ENCODE peak calls at places on chromosome 1, in ten cellular contexts. Z is transverse colon, U is heart right ventricle, B is K562, T is ovary, H is gastrocnemius medialis, A is A549, D is cardiac muscle cell, J is IMR-90, P is kidney. W is an unnamed sample. For H3K4me1, the result is how much of the 10 kb centered on the place peaks cover.

GRCh38 chr1:39572379-39573096 is 4.1 kb downstream of the PABPC4 start:
- DNase-seq in B (no peak), D (no peak), H (no peak), J (no peak), U (no peak), A (no peak), T (no peak), P (no peak), Z (no peak), W (no peak)

GRCh38 chr1:26574690-26575349 is 45.3 kb downstream of the RPS6KA1 start:
- DNase-seq in U (no peak), T (no peak), A (no peak), H (no peak), D (no peak), Z (no peak), J (peak), P (peak), B (no peak), W (no peak)

GRCh38 chr1:76835203-76835602 is 32.1 kb upstream of the ST6GALNAC5 start:
- DNase-seq in T (no peak), U (no peak), D (no peak), Z (no peak), H (no peak), J (no peak), A (no peak), P (no peak), B (no peak), W (no peak)

GRCh38 chr1:209199371-209199770 is 384.1 kb upstream of the CAMK1G start:
- DNase-seq in T (no peak), D (no peak), U (no peak), Z (peak), A (no peak), J (no peak), P (no peak), B (no peak), H (no peak), W (no peak)

GRCh38 chr1:53485478-53486394 is 26.5 kb downstream of the DMRTB1 start:
- DNase-seq in Z (peak), J (peak), H (peak), D (peak), U (peak), T (peak), A (peak), B (peak), P (peak), W (peak)

GRCh38 chr1:55368698-55369097 is 153.5 kb upstream of the USP24 start:
- DNase-seq in J (no peak), U (no peak), D (no peak), T (no peak), A (no peak), Z (no peak), H (no peak), P (no peak), B (no peak), W (no peak)

GRCh38 chr1:984476-984814 is 2.6 kb upstream of the PERM1 start:
- DNase-seq in A (no peak), B (no peak), T (no peak), Z (no peak), H (peak), D (no peak), P (peak), U (no peak), J (no peak), W (no peak)

GRCh38 chr1:26096471-26096870 is 15.2 kb upstream of the PDIK1L start:
- DNase-seq in D (no peak), H (no peak), P (no peak), T (no peak), J (no peak), A (no peak), B (no peak), U (no peak), Z (no peak), W (no peak)

GRCh38 chr1:69765941-69766340 is 198.2 kb downstream of the LRRC7 start:
- DNase-seq in T (no peak), U (no peak), H (no peak), A (no peak), B (no peak), Z (no peak), P (no peak), J (no peak), D (no peak), W (no peak)

GRCh38 chr1:36248250-36248894 is 24.1 kb downstream of the THRAP3 start:
- DNase-seq in J (peak), D (no peak), Z (peak), A (peak), P (no peak), T (peak), B (peak), U (no peak), H (peak), W (no peak)
- H3K27ac ChIP-seq in J (peak), D (no peak), Z (peak), A (peak), P (no peak), T (no peak), B (peak), U (no peak), H (peak), W (no peak)

GRCh38 chr1:220815409-220815808 is 28.7 kb downstream of the MTARC1 start:
- DNase-seq in H (no peak), Z (no peak), T (no peak), D (no peak), P (no peak), J (no peak), U (no peak), A (no peak), B (no peak), W (no peak)
- H3K4me1 ChIP-seq in H (under half), Z (under half), T (under half), D (under half), P (under half), J (under half), U (under half), A (under half), B (under half), W (under half)

GRCh38 chr1:119004781-119005180 is 16.6 kb upstream of the TBX15 start:
- DNase-seq in Z (no peak), T (no peak), U (no peak), A (no peak), J (no peak), H (no peak), D (no peak), P (no peak), B (no peak), W (no peak)

GRCh38 chr1:119006406-119007279 is 18.5 kb upstream of the TBX15 start:
- DNase-seq in U (no peak), T (no peak), D (no peak), B (no peak), H (no peak), A (no peak), Z (no peak), J (no peak), P (no peak), W (no peak)

GRCh38 chr1:119007343-119007671 is 19.2 kb upstream of the TBX15 start:
- DNase-seq in H (no peak), J (no peak), A (no peak), U (no peak), D (no peak), B (no peak), Z (no peak), T (no peak), P (no peak), W (no peak)

GRCh38 chr1:119004129-119004527 is 16.0 kb upstream of the TBX15 start:
- DNase-seq in T (no peak), D (no peak), B (no peak), A (no peak), U (no peak), P (no peak), Z (no peak), H (no peak), J (no peak), W (no peak)

DNA sequence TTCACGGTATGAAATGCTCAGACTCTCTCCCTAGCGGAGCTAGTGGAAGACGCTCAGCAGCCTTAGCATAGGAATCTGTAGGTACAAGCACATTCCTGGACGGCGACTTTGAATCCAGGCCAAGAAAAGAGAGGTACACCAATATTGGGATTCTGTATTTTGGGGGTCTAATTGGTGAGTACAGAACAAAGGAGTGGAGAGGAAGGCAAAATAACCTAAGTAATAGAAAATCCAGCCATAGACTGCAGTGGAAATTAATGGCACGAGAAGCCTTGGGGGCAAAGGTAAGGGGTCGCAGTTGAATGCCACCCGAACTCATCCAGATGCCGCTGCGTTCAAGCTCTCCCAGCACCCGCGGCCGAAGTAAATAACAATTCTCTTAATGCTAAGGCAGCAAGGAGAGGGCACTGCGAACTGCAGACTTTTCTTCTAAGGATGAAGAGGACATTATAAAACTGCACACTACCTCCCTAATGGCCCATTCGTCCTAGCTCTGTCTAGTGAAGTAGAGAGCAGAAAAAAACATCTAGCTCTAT is 17.8 kb upstream of the TBX15 start:
- DNase-seq in P (no peak), A (no peak), J (no peak), D (no peak), T (no peak), B (no peak), Z (no peak), H (no peak), U (no peak), W (no peak)
- H3K4me3 ChIP-seq in P (no peak), A (peak), J (no peak), D (no peak), T (no peak), B (no peak), Z (no peak), H (peak), U (no peak), W (no peak)

GRCh38 chr1:201884472-201884871 is 4.2 kb upstream of the SHISA4 start:
- DNase-seq in H (peak), P (no peak), T (no peak), U (peak), B (no peak), D (no peak), A (no peak), Z (no peak), J (no peak), W (no peak)
- H3K27ac ChIP-seq in H (peak), P (no peak), T (peak), U (peak), B (peak), D (peak), A (peak), Z (no peak), J (no peak), W (peak)

GRCh38 chr1:16371725-16372124 is 4.7 kb downstream of the SZRD1 start:
- DNase-seq in H (no peak), P (no peak), J (peak), D (no peak), T (no peak), A (no peak), Z (no peak), U (no peak), B (no peak), W (no peak)

GRCh38 chr1:16372535-16373340 is 5.7 kb downstream of the SZRD1 start:
- DNase-seq in P (no peak), D (no peak), T (no peak), J (peak), Z (no peak), A (peak), H (no peak), U (no peak), B (no peak), W (no peak)

GRCh38 chr1:16376971-16377370 is 9.9 kb downstream of the SZRD1 start:
- DNase-seq in T (no peak), J (no peak), B (no peak), A (no peak), U (no peak), Z (no peak), P (no peak), H (no peak), D (no peak), W (no peak)

GRCh38 chr1:16375521-16376359 is 8.7 kb downstream of the SZRD1 start:
- DNase-seq in P (no peak), A (no peak), B (no peak), T (no peak), U (no peak), J (peak), D (peak), H (no peak), Z (no peak), W (peak)

GRCh38 chr1:16374266-16374665 is 7.2 kb downstream of the SZRD1 start:
- DNase-seq in H (no peak), J (no peak), T (no peak), Z (no peak), A (no peak), B (no peak), P (no peak), U (no peak), D (no peak), W (no peak)
- H3K4me1 ChIP-seq in H (half or more), J (under half), T (under half), Z (under half), A (half or more), B (under half), P (under half), U (half or more), D (under half), W (under half)

GRCh38 chr1:200381256-200381980 is 28.4 kb downstream of the ZNF281 start:
- DNase-seq in J (peak), D (no peak), P (no peak), T (no peak), Z (no peak), H (no peak), U (no peak), B (no peak), A (no peak), W (no peak)
- H3K4me3 ChIP-seq in J (no peak), D (no peak), P (no peak), T (no peak), Z (no peak), H (no peak), U (no peak), B (no peak), A (no peak), W (no peak)